ENCODE peak calls at places on chromosomes 1 and 21, in nine cellular contexts. Z is NCI-H446 treated with DMSO at 0.1 percent for 48 hours; U is AG20443; S is NB4; M is activated CD8-positive, alpha-beta memory T cell treated with anti-CD3 and anti-CD28 coated beads for 4 hours; Q is HFF-Myc; X is AG08396; A is IMR-90; Y is GM12865. J is an unnamed sample.

GRCh38 chr1:67754526-67754920 is 69.5 kb downstream of the GADD45A start:
- DNase-seq in Z (no peak), U (no peak), S (no peak), M (no peak), Q (no peak), X (no peak), A (no peak), Y (no peak), J (no peak)

GRCh38 chr1:22662318-22662717 is 9.3 kb downstream of the C1QB start:
- DNase-seq in Z (peak), U (no peak), S (peak), M (no peak), Q (no peak), X (no peak), A (no peak), Y (peak), J (no peak)

GRCh38 chr1:240967070-240967724 is 355.2 kb upstream of the GREM2 start:
- DNase-seq in Z (no peak), U (peak), S (peak), M (no peak), Q (no peak), X (peak), A (peak), Y (no peak), J (no peak)

GRCh38 chr1:202319381-202320080 is 22.2 kb downstream of the UBE2T start:
- DNase-seq in Z (no peak), U (no peak), S (no peak), M (no peak), Q (no peak), X (no peak), A (peak), Y (no peak), J (no peak)

GRCh38 chr1:106957795-106958194 is 98.7 kb upstream of the PRMT6 start:
- DNase-seq in Z (no peak), U (no peak), S (no peak), M (no peak), Q (no peak), X (no peak), A (no peak), Y (no peak), J (no peak)

GRCh38 chr1:183467687-183468086 is 4.6 kb upstream of the SMG7 start:
- DNase-seq in Z (no peak), U (no peak), S (no peak), M (no peak), Q (no peak), X (no peak), A (no peak), Y (no peak), J (no peak)

GRCh38 chr1:2557146-2558029 is 1.2 kb downstream of the TNFRSF14 start:
- DNase-seq in Z (no peak), U (no peak), S (no peak), M (no peak), Q (no peak), X (no peak), A (no peak), Y (no peak), J (peak)

GRCh38 chr1:178502856-178503255 is 6.1 kb upstream of the CLEC20A start:
- DNase-seq in Z (no peak), U (no peak), S (no peak), M (no peak), Q (no peak), X (no peak), A (no peak), Y (no peak), J (no peak)

GRCh38 chr1:163131981-163132380 is 62.8 kb downstream of the RGS4 start:
- DNase-seq in Z (no peak), U (no peak), S (no peak), M (no peak), Q (no peak), X (no peak), A (no peak), Y (no peak), J (no peak)

GRCh38 chr1:220274122-220274855 is 2.0 kb upstream of the RAB3GAP2 start:
- DNase-seq in Z (no peak), U (no peak), S (peak), M (no peak), Q (no peak), X (no peak), A (peak), Y (no peak), J (no peak)

GRCh38 chr21:23887709-23888303 is 1719.5 kb downstream of the MRPL39 start:
- DNase-seq in Z (no peak), U (no peak), S (peak), M (peak), Q (no peak), X (no peak), A (no peak), Y (peak), J (no peak)

GRCh38 chr1:227518876-227519275 is 44.5 kb upstream of the ZNF678 start:
- DNase-seq in Z (no peak), U (no peak), S (no peak), M (no peak), Q (no peak), X (no peak), A (no peak), Y (no peak), J (no peak)

GRCh38 chr1:65480684-65481405 is 60.4 kb downstream of the LEPR start:
- DNase-seq in Z (no peak), U (no peak), S (no peak), M (no peak), Q (no peak), X (no peak), A (no peak), Y (no peak), J (no peak)

GRCh38 chr1:247482747-247483146 is 24.8 kb upstream of the OR2B11 start:
- DNase-seq in Z (no peak), U (no peak), S (no peak), M (no peak), Q (no peak), X (no peak), A (no peak), Y (no peak), J (no peak)

GRCh38 chr1:203306089-203306969 is 1.0 kb downstream of the BTG2 start:
- DNase-seq in Z (peak), U (peak), S (peak), M (no peak), Q (peak), X (peak), A (peak), Y (peak), J (peak)

GRCh38 chr1:93532780-93533378 is 85.0 kb downstream of the FNBP1L start:
- DNase-seq in Z (no peak), U (no peak), S (no peak), M (no peak), Q (no peak), X (no peak), A (no peak), Y (no peak), J (no peak)

GRCh38 chr1:96374076-96374762 is 347.4 kb upstream of the PTBP2 start:
- DNase-seq in Z (no peak), U (no peak), S (no peak), M (no peak), Q (no peak), X (no peak), A (peak), Y (no peak), J (no peak)

GRCh38 chr1:71986181-71986580 is 296.2 kb downstream of the NEGR1 start:
- DNase-seq in Z (no peak), U (no peak), S (no peak), M (no peak), Q (no peak), X (no peak), A (peak), Y (no peak), J (no peak)

GRCh38 chr1:35518183-35518582 is 39.0 kb downstream of the KIAA0319L start:
- DNase-seq in Z (no peak), U (no peak), S (no peak), M (no peak), Q (no peak), X (no peak), A (no peak), Y (no peak), J (no peak)

GRCh38 chr1:171909711-171910110 is 68.4 kb downstream of the DNM3 start:
- DNase-seq in Z (no peak), U (no peak), S (no peak), M (no peak), Q (no peak), X (no peak), A (no peak), Y (no peak), J (no peak)

GRCh38 chr1:21517161-21517589 is 8.0 kb downstream of the ALPL start:
- DNase-seq in Z (no peak), U (no peak), S (no peak), M (no peak), Q (no peak), X (no peak), A (no peak), Y (no peak), J (peak)

GRCh38 chr1:184861755-184862336 is 107.2 kb upstream of the EDEM3 start:
- DNase-seq in Z (no peak), U (no peak), S (no peak), M (no peak), Q (no peak), X (no peak), A (no peak), Y (no peak), J (no peak)

GRCh38 chr21:32782698-32783097 is 11.1 kb upstream of the PAXBP1 start:
- DNase-seq in Z (no peak), U (no peak), S (no peak), M (no peak), Q (no peak), X (no peak), A (no peak), Y (no peak), J (no peak)

GRCh38 chr1:33893147-33893830 is 29.4 kb downstream of the HMGB4 start:
- DNase-seq in Z (no peak), U (peak), S (no peak), M (no peak), Q (no peak), X (peak), A (peak), Y (no peak), J (no peak)

GRCh38 chr1:2076826-2077225 is 26.6 kb downstream of the PRKCZ start:
- DNase-seq in Z (no peak), U (no peak), S (no peak), M (no peak), Q (no peak), X (no peak), A (no peak), Y (no peak), J (no peak)

GRCh38 chr1:58823481-58824010 is 39.7 kb upstream of the JUN start:
- DNase-seq in Z (no peak), U (peak), S (no peak), M (no peak), Q (peak), X (peak), A (peak), Y (no peak), J (no peak)

GRCh38 chr1:68384321-68384813 is 65.4 kb downstream of the RPE65 start:
- DNase-seq in Z (peak), U (peak), S (peak), M (no peak), Q (peak), X (peak), A (peak), Y (no peak), J (no peak)

GRCh38 chr1:234702342-234703000 is 92.5 kb upstream of the IRF2BP2 start:
- DNase-seq in Z (no peak), U (peak), S (no peak), M (no peak), Q (no peak), X (no peak), A (no peak), Y (no peak), J (no peak)

GRCh38 chr1:43936470-43937151 is 3.0 kb downstream of the ARTN start:
- DNase-seq in Z (no peak), U (peak), S (peak), M (no peak), Q (no peak), X (peak), A (peak), Y (no peak), J (no peak)

GRCh38 chr1:197951089-197951488 is 33.9 kb downstream of the LHX9 start:
- DNase-seq in Z (no peak), U (no peak), S (no peak), M (no peak), Q (no peak), X (no peak), A (no peak), Y (no peak), J (no peak)

GRCh38 chr21:36733857-36734256 is 34.9 kb downstream of the SIM2 start:
- DNase-seq in Z (no peak), U (no peak), S (no peak), M (no peak), Q (no peak), X (no peak), A (no peak), Y (no peak), J (no peak)

GRCh38 chr21:16279658-16280581 is 550.1 kb downstream of the USP25 start:
- DNase-seq in Z (no peak), U (peak), S (no peak), M (no peak), Q (no peak), X (peak), A (peak), Y (no peak), J (peak)